ENCODE peak calls at places on chromosomes 12 and 14, in nine cellular contexts. O, X, D, N, W, M, K, V and Y are unnamed samples. For H3K27me3, the result is how much of the 10 kb centered on the place peaks cover.

GRCh38 chr14:45120109-45120508 is 14.2 kb downstream of the FKBP3 start:
- DNase-seq in O (no peak), X (no peak), D (no peak), N (no peak), W (no peak), M (no peak), K (no peak), V (no peak), Y (no peak)

GRCh38 chr14:57487771-57488170 is 5.9 kb downstream of the CCDC198 start:
- DNase-seq in O (no peak), X (no peak), D (no peak), N (no peak), W (no peak), M (no peak), K (no peak), V (no peak), Y (no peak)

GRCh38 chr14:35416108-35416750 is 11.7 kb upstream of the NFKBIA start:
- DNase-seq in O (no peak), X (peak), D (no peak), N (no peak), W (no peak), M (no peak), K (no peak), V (no peak), Y (no peak)

GRCh38 chr14:81384900-81385299 is 15.2 kb downstream of the STON2 start:
- DNase-seq in O (no peak), X (no peak), D (no peak), N (no peak), W (no peak), M (no peak), K (no peak), V (no peak), Y (no peak)

GRCh38 chr12:92561543-92561899 is 141.3 kb upstream of the PLEKHG7 start:
- DNase-seq in O (no peak), X (no peak), D (peak), N (no peak), W (peak), M (no peak), K (no peak), V (peak), Y (peak)

GRCh38 chr12:28759334-28759733 is 389.7 kb upstream of the FAR2 start:
- DNase-seq in O (peak), X (no peak), D (no peak), N (no peak), W (no peak), M (no peak), K (no peak), V (no peak), Y (no peak)

GRCh38 chr12:95390192-95390591 is 83.8 kb upstream of the METAP2 start:
- DNase-seq in O (no peak), X (no peak), D (no peak), N (no peak), W (no peak), M (no peak), K (no peak), V (no peak), Y (no peak)

GRCh38 chr12:123444396-123445026 is 8.0 kb upstream of the RILPL2 start:
- DNase-seq in O (no peak), X (no peak), D (no peak), N (no peak), W (no peak), M (no peak), K (no peak), V (peak), Y (no peak)

GRCh38 chr14:74302160-74302628 is 540 bp downstream of the ABCD4 start:
- DNase-seq in O (peak), X (no peak), D (no peak), N (no peak), W (no peak), M (peak), K (no peak), V (peak), Y (no peak)

GRCh38 chr12:90410962-90411361 is 544.0 kb downstream of the CCER1 start:
- DNase-seq in O (no peak), X (no peak), D (no peak), N (no peak), W (no peak), M (no peak), K (no peak), V (no peak), Y (no peak)

GRCh38 chr14:63328787-63329737 is 10.3 kb upstream of the GPHB5 start:
- DNase-seq in O (no peak), X (no peak), D (no peak), N (no peak), W (no peak), M (no peak), K (no peak), V (no peak), Y (no peak)

GRCh38 chr12:115632323-115632722 is 645.2 kb downstream of the MED13L start:
- DNase-seq in O (peak), X (no peak), D (no peak), N (no peak), W (no peak), M (no peak), K (no peak), V (no peak), Y (no peak)

GRCh38 chr12:131726-132465 is 65.3 kb downstream of the IQSEC3 start:
- DNase-seq in O (no peak), X (no peak), D (no peak), N (no peak), W (no peak), M (no peak), K (no peak), V (no peak), Y (no peak)

GRCh38 chr14:65961004-65961403 is 525.2 kb upstream of the CCDC196 start:
- DNase-seq in O (peak), X (peak), D (peak), N (peak), W (no peak), M (peak), K (no peak), V (peak), Y (peak)

GRCh38 chr12:22283006-22283506 is 51.5 kb downstream of the ST8SIA1 start:
- DNase-seq in O (no peak), X (no peak), D (no peak), N (no peak), W (no peak), M (no peak), K (no peak), V (peak), Y (no peak)

GRCh38 chr12:121718653-121719239 is 6.2 kb downstream of the TMEM120B start:
- DNase-seq in O (no peak), X (no peak), D (no peak), N (no peak), W (no peak), M (peak), K (no peak), V (no peak), Y (no peak)

GRCh38 chr12:117119592-117120198 is 20.5 kb upstream of the TESC start:
- DNase-seq in O (peak), X (no peak), D (peak), N (no peak), W (no peak), M (peak), K (no peak), V (no peak), Y (no peak)

GRCh38 chr12:66929121-66929520 is 250.2 kb upstream of the GRIP1 start:
- DNase-seq in O (no peak), X (no peak), D (no peak), N (no peak), W (no peak), M (no peak), K (no peak), V (no peak), Y (no peak)

GRCh38 chr14:90850487-90850886 is 34.3 kb upstream of the TTC7B start:
- DNase-seq in O (peak), X (no peak), D (no peak), N (no peak), W (no peak), M (no peak), K (no peak), V (no peak), Y (no peak)

GRCh38 chr14:97943619-97944018 is 1146.4 kb downstream of the VRK1 start:
- DNase-seq in O (no peak), X (no peak), D (no peak), N (no peak), W (no peak), M (no peak), K (no peak), V (no peak), Y (no peak)

GRCh38 chr12:118773956-118774723 is 207.2 kb upstream of the SRRM4 start:
- DNase-seq in O (peak), X (no peak), D (no peak), N (no peak), W (no peak), M (no peak), K (no peak), V (no peak), Y (no peak)

GRCh38 chr14:89247457-89248122 is 169.4 kb downstream of the FOXN3 start:
- DNase-seq in O (no peak), X (no peak), D (no peak), N (no peak), W (no peak), M (no peak), K (no peak), V (no peak), Y (no peak)
- H3K27ac ChIP-seq in O (peak), X (no peak), D (no peak), N (no peak), W (no peak), M (no peak), K (no peak), V (no peak), Y (no peak)

DNA sequence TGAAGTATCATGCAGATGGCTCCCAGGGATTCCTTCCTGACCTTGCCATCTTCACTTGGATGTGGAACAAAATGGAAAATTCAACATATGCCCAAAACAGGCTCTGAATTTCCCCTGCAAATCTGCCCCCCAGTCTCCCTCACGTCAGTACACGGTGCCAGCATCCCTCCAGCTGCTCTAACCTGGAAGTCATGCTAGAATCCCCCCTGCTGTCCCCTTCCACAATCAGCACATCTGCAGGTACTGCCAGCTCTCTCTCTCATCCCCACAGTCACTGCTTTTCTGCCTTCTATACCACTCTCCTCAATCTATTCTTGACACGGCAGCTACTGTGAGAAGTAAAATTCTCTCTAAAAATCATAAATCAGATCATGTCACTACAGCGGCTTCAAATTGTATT is 21.6 kb downstream of the GALNT6 start:
- DNase-seq in O (no peak), X (no peak), D (no peak), N (no peak), W (no peak), M (no peak), K (no peak), V (no peak), Y (no peak)
- H3K27me3 ChIP-seq in O (under half), X (under half), D (under half), N (under half), W (under half), M (under half), K (under half), V (under half), Y (under half)

GRCh38 chr14:21219120-21219519 is 50.1 kb downstream of the HNRNPC start:
- DNase-seq in O (no peak), X (no peak), D (no peak), N (no peak), W (no peak), M (no peak), K (no peak), V (no peak), Y (no peak)

GRCh38 chr14:21215879-21216251 is 53.4 kb downstream of the HNRNPC start:
- DNase-seq in O (no peak), X (no peak), D (no peak), N (no peak), W (no peak), M (no peak), K (no peak), V (no peak), Y (no peak)

GRCh38 chr14:21213652-21214051 is 55.6 kb downstream of the HNRNPC start:
- DNase-seq in O (no peak), X (no peak), D (no peak), N (no peak), W (no peak), M (no peak), K (no peak), V (no peak), Y (no peak)

GRCh38 chr14:21211509-21211908 is 55.6 kb upstream of the OR5AU1 start:
- DNase-seq in O (no peak), X (no peak), D (no peak), N (no peak), W (no peak), M (no peak), K (no peak), V (no peak), Y (no peak)

GRCh38 chr14:21215130-21215878 is 53.9 kb downstream of the HNRNPC start:
- DNase-seq in O (no peak), X (no peak), D (no peak), N (no peak), W (no peak), M (no peak), K (no peak), V (no peak), Y (no peak)
- H3K27ac ChIP-seq in O (peak), X (no peak), D (no peak), N (peak), W (no peak), M (no peak), K (no peak), V (no peak), Y (no peak)

DNA sequence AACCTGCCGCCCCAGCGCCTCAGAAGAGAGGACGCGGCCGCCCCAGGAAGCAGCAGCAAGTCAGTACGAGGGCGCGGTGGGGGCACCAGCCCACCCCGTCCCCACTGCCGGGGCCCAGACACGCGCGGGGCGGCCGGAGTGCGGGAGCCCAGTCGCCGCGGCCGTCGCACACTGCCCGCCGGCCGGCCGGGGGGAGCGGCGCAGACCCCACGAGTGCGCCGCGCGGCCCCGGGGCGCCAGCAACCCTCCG is 965 bp downstream of the HMGA2 start:
- DNase-seq in O (no peak), X (no peak), D (no peak), N (no peak), W (no peak), M (no peak), K (no peak), V (no peak), Y (no peak)
- H3K27me3 ChIP-seq in O (under half), X (under half), D (under half), N (under half), W (half or more), M (under half), K (half or more), V (under half), Y (under half)

GRCh38 chr14:100069161-100069800 is 4.1 kb downstream of the EVL start:
- DNase-seq in O (no peak), X (no peak), D (no peak), N (no peak), W (no peak), M (no peak), K (no peak), V (no peak), Y (no peak)
- H3K27ac ChIP-seq in O (no peak), X (peak), D (no peak), N (no peak), W (peak), M (no peak), K (peak), V (no peak), Y (no peak)

DNA sequence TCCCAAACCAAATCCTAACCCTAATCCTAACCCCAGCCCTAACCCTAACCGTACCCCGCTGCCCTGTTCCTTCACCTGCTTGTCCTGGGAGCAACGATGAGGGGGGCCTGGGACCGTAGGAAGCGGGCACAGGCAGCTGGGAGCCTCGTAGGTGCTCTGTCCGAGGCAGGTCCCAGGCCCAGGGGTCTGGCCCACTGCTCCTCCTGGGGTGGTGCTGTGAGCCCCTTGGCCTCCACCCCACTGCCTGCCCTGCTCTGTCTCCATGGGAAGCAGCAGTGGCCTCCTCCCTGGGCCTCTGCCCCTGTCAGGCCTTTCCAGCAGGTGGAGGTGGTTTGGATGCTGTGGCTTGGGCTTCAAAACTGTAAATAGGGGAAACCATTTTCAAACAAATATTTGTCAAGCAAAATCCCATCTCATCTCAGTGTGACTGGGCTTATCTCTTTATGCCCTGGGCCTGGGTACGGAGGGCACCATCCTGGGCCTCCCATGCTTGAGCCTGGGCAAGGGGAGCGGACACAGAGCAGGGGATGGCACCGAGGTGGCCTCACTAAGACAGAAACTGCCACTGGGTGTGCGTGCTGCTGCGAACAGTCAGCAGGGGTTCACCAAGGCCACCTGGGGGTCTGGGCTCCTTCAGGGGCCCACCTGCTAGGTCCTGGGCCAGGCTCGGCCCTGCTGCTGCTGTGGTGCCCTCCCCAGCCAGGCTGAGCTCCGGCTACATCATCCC is 3.7 kb upstream of the BEGAIN start:
- DNase-seq in O (no peak), X (no peak), D (no peak), N (no peak), W (no peak), M (no peak), K (peak), V (no peak), Y (no peak)
- H3K27me3 ChIP-seq in O (under half), X (under half), D (under half), N (half or more), W (under half), M (under half), K (half or more), V (under half), Y (under half)

DNA sequence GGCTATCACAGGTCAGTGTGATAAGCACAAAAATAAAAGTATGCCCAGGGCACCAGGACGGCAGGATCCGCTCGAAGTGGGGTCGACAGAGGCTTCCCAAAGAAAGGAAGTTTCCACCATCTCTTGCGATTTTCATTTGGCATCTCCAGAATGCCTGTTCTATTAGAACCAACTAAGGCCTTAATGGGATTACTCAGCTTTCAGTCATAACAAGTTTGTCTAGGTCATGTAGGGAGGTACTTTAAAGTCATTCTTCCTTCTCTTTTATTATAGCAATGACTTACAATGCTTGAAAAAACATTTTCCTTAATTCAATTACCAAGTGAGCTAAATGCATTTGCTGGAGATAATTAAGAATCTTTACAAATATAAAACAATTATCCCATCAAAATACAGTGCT is 83.6 kb upstream of the DIO3 start:
- DNase-seq in O (no peak), X (no peak), D (no peak), N (no peak), W (no peak), M (no peak), K (no peak), V (no peak), Y (peak)
- H3K27ac ChIP-seq in O (no peak), X (no peak), D (peak), N (no peak), W (no peak), M (no peak), K (no peak), V (no peak), Y (no peak)